ENCODE peak calls at places on chromosomes 6 and 20, in five cellular contexts. Z, S, X, O and W are unnamed samples.

GRCh38 chr6:166281104-166281503 is 27.1 kb downstream of the PRR18 start:
- DNase-seq in Z (no peak), S (no peak), X (no peak), O (no peak), W (no peak)

GRCh38 chr6:128112494-128112893 is 211.6 kb upstream of the THEMIS start:
- DNase-seq in Z (no peak), S (no peak), X (no peak), O (no peak), W (no peak)

GRCh38 chr6:134720353-134721094 is 229.4 kb downstream of the ALDH8A1 start:
- DNase-seq in Z (no peak), S (no peak), X (no peak), O (peak; percentile 34), W (no peak)

GRCh38 chr6:21046276-21046675 is 512.0 kb downstream of the CDKAL1 start:
- DNase-seq in Z (no peak), S (no peak), X (no peak), O (no peak), W (no peak)

GRCh38 chr6:170173416-170173990 is 117.4 kb downstream of the DLL1 start:
- DNase-seq in Z (no peak), S (no peak), X (no peak), O (no peak), W (no peak)

GRCh38 chr20:51138576-51138975 is 115.7 kb upstream of the KCNG1 start:
- DNase-seq in Z (no peak), S (no peak), X (no peak), O (no peak), W (no peak)

GRCh38 chr20:20821496-20822260 is 109.2 kb upstream of the RALGAPA2 start:
- DNase-seq in Z (no peak), S (no peak), X (no peak), O (no peak), W (no peak)

GRCh38 chr6:52499026-52499425 is 77.8 kb downstream of the TRAM2 start:
- DNase-seq in Z (no peak), S (no peak), X (no peak), O (peak; percentile 74), W (no peak)

GRCh38 chr6:14804444-14805210 is 441.2 kb upstream of the JARID2 start:
- DNase-seq in Z (no peak), S (no peak), X (no peak), O (peak; percentile 83), W (no peak)

GRCh38 chr20:44599715-44600114 is 17.3 kb downstream of the PKIG start:
- DNase-seq in Z (no peak), S (no peak), X (no peak), O (no peak), W (no peak)

GRCh38 chr6:65531545-65531944 is 175.5 kb downstream of the EYS start:
- DNase-seq in Z (no peak), S (no peak), X (no peak), O (no peak), W (no peak)

GRCh38 chr6:119323478-119323877 is 26.1 kb downstream of the MAN1A1 start:
- DNase-seq in Z (no peak), S (no peak), X (no peak), O (no peak), W (no peak)

GRCh38 chr20:44688053-44688625 is 27.0 kb upstream of the CCN5 start:
- DNase-seq in Z (no peak), S (no peak), X (no peak), O (no peak), W (no peak)

GRCh38 chr20:57792386-57793095 is 82.7 kb upstream of the PMEPA1 start:
- DNase-seq in Z (no peak), S (no peak), X (peak; percentile 57), O (no peak), W (no peak)

GRCh38 chr20:14383326-14383725 is 45.9 kb upstream of the FLRT3 start:
- DNase-seq in Z (no peak), S (no peak), X (no peak), O (peak; percentile 12), W (no peak)

GRCh38 chr6:106080106-106081095 is 5.7 kb upstream of the PRDM1 start:
- DNase-seq in Z (no peak), S (no peak), X (no peak), O (no peak), W (no peak)

GRCh38 chr6:84422380-84422968 is 195.0 kb upstream of the CEP162 start:
- DNase-seq in Z (no peak), S (no peak), X (peak; percentile 31), O (no peak), W (peak; percentile 1)

GRCh38 chr6:21188505-21189223 is 404.9 kb upstream of the SOX4 start:
- DNase-seq in Z (no peak), S (no peak), X (peak; percentile 54), O (no peak), W (no peak)

GRCh38 chr6:101163611-101164010 is 229.9 kb upstream of the GRIK2 start:
- DNase-seq in Z (no peak), S (no peak), X (no peak), O (no peak), W (no peak)

GRCh38 chr6:125116170-125116569 is 37.4 kb upstream of the TPD52L1 start:
- DNase-seq in Z (no peak), S (no peak), X (no peak), O (no peak), W (no peak)

GRCh38 chr6:79450984-79451383 is 86.2 kb downstream of the LCA5 start:
- DNase-seq in Z (no peak), S (no peak), X (no peak), O (no peak), W (no peak)

GRCh38 chr20:14785065-14785743 is 447.8 kb upstream of the FLRT3 start:
- DNase-seq in Z (no peak), S (no peak), X (no peak), O (no peak), W (no peak)

GRCh38 chr6:124924333-124924759 is 37.9 kb upstream of the RNF217 start:
- DNase-seq in Z (no peak), S (no peak), X (no peak), O (peak; percentile 45), W (no peak)

GRCh38 chr20:9200620-9201019 is 131.7 kb downstream of the PLCB4 start:
- DNase-seq in Z (no peak), S (no peak), X (peak; percentile 51), O (peak; percentile 68), W (no peak)

GRCh38 chr20:49725694-49726093 is 12.0 kb upstream of the B4GALT5 start:
- DNase-seq in Z (no peak), S (no peak), X (no peak), O (no peak), W (no peak)

GRCh38 chr6:162638931-162639574 is 88.5 kb downstream of the PRKN start:
- DNase-seq in Z (no peak), S (no peak), X (no peak), O (peak; percentile 4), W (no peak)